ENCODE peak calls at places on chromosomes 1 and 21, in five cellular contexts. One of them, this sample, is unnamed.

GRCh38 chr1:25698252-25698651 is 81.7 kb downstream of the MAN1C1 start:
- DNase-seq in OCI-LY7: no peak
- DNase-seq in Calu3: no peak
- DNase-seq in AG09309: no peak
- DNase-seq in heart right ventricle: no peak
- DNase-seq in this sample: no peak

GRCh38 chr1:80929868-80930508 is 870.7 kb upstream of the ADGRL2 start:
- DNase-seq in OCI-LY7: no peak
- DNase-seq in Calu3: no peak
- DNase-seq in AG09309: no peak
- DNase-seq in heart right ventricle: no peak
- DNase-seq in this sample: no peak

GRCh38 chr1:72705921-72706320 is 423.6 kb upstream of the NEGR1 start:
- DNase-seq in OCI-LY7: no peak
- DNase-seq in Calu3: no peak
- DNase-seq in AG09309: no peak
- DNase-seq in heart right ventricle: no peak
- DNase-seq in this sample: no peak

GRCh38 chr1:9230869-9231533 is 3.6 kb upstream of the H6PD start:
- DNase-seq in OCI-LY7: no peak
- DNase-seq in Calu3: no peak
- DNase-seq in AG09309: no peak
- DNase-seq in heart right ventricle: no peak
- DNase-seq in this sample: no peak

GRCh38 chr1:160099716-160100375 is 1.4 kb upstream of the IGSF8 start:
- DNase-seq in OCI-LY7: no peak
- DNase-seq in Calu3: no peak
- DNase-seq in AG09309: no peak
- DNase-seq in heart right ventricle: no peak
- DNase-seq in this sample: no peak

GRCh38 chr1:198919667-198920398 is 281.0 kb downstream of the PTPRC start:
- DNase-seq in OCI-LY7: no peak
- DNase-seq in Calu3: no peak
- DNase-seq in AG09309: no peak
- DNase-seq in heart right ventricle: no peak
- DNase-seq in this sample: no peak

GRCh38 chr1:234978397-234979291 is 150.0 kb downstream of the TOMM20 start:
- DNase-seq in OCI-LY7: peak
- DNase-seq in Calu3: no peak
- DNase-seq in AG09309: no peak
- DNase-seq in heart right ventricle: no peak
- DNase-seq in this sample: no peak

GRCh38 chr1:115179397-115179835 is 90.1 kb upstream of the TSPAN2 start:
- DNase-seq in OCI-LY7: no peak
- DNase-seq in Calu3: peak
- DNase-seq in AG09309: peak
- DNase-seq in heart right ventricle: peak
- DNase-seq in this sample: no peak

GRCh38 chr21:42750737-42751530 is 97.5 kb downstream of the PDE9A start:
- DNase-seq in OCI-LY7: no peak
- DNase-seq in Calu3: no peak
- DNase-seq in AG09309: no peak
- DNase-seq in heart right ventricle: no peak
- DNase-seq in this sample: no peak

GRCh38 chr1:76074321-76075187 is at the start of gene ST6GALNAC3:
- DNase-seq in OCI-LY7: no peak
- DNase-seq in Calu3: peak
- DNase-seq in AG09309: no peak
- DNase-seq in heart right ventricle: peak
- DNase-seq in this sample: peak

GRCh38 chr1:56080123-56080522 is 499.2 kb downstream of the PLPP3 start:
- DNase-seq in OCI-LY7: no peak
- DNase-seq in Calu3: no peak
- DNase-seq in AG09309: no peak
- DNase-seq in heart right ventricle: no peak
- DNase-seq in this sample: no peak

GRCh38 chr1:90959352-90960206 is 62.3 kb downstream of the ZNF644 start:
- DNase-seq in OCI-LY7: no peak
- DNase-seq in Calu3: no peak
- DNase-seq in AG09309: peak
- DNase-seq in heart right ventricle: no peak
- DNase-seq in this sample: no peak

GRCh38 chr1:184299076-184299790 is 87.6 kb upstream of the C1orf21 start:
- DNase-seq in OCI-LY7: no peak
- DNase-seq in Calu3: no peak
- DNase-seq in AG09309: peak
- DNase-seq in heart right ventricle: no peak
- DNase-seq in this sample: no peak

GRCh38 chr1:53077599-53077965 is 15.6 kb downstream of the PODN start:
- DNase-seq in OCI-LY7: no peak
- DNase-seq in Calu3: no peak
- DNase-seq in AG09309: no peak
- DNase-seq in heart right ventricle: peak
- DNase-seq in this sample: no peak

GRCh38 chr21:44299458-44300261 is at the start of gene PFKL:
- DNase-seq in OCI-LY7: peak
- DNase-seq in Calu3: peak
- DNase-seq in AG09309: no peak
- DNase-seq in heart right ventricle: peak
- DNase-seq in this sample: peak

GRCh38 chr1:241608379-241609033 is 31.7 kb downstream of the CHML start:
- DNase-seq in OCI-LY7: no peak
- DNase-seq in Calu3: no peak
- DNase-seq in AG09309: peak
- DNase-seq in heart right ventricle: no peak
- DNase-seq in this sample: no peak

GRCh38 chr1:12479311-12479710 is 138.7 kb downstream of the DHRS3 start:
- DNase-seq in OCI-LY7: no peak
- DNase-seq in Calu3: no peak
- DNase-seq in AG09309: no peak
- DNase-seq in heart right ventricle: no peak
- DNase-seq in this sample: no peak

GRCh38 chr1:32104127-32104526 is 3.7 kb upstream of the KPNA6 start:
- DNase-seq in OCI-LY7: no peak
- DNase-seq in Calu3: no peak
- DNase-seq in AG09309: no peak
- DNase-seq in heart right ventricle: no peak
- DNase-seq in this sample: no peak

GRCh38 chr1:208206092-208206698 is 38.0 kb downstream of the PLXNA2 start:
- DNase-seq in OCI-LY7: no peak
- DNase-seq in Calu3: no peak
- DNase-seq in AG09309: no peak
- DNase-seq in heart right ventricle: no peak
- DNase-seq in this sample: no peak

GRCh38 chr1:29549001-29549400 is 312.7 kb downstream of the PTPRU start:
- DNase-seq in OCI-LY7: no peak
- DNase-seq in Calu3: no peak
- DNase-seq in AG09309: no peak
- DNase-seq in heart right ventricle: no peak
- DNase-seq in this sample: no peak

GRCh38 chr21:32813265-32813903 is 41.8 kb upstream of the PAXBP1 start:
- DNase-seq in OCI-LY7: peak
- DNase-seq in Calu3: no peak
- DNase-seq in AG09309: no peak
- DNase-seq in heart right ventricle: no peak
- DNase-seq in this sample: peak

GRCh38 chr1:31765516-31765915 is 1.4 kb upstream of the ADGRB2 start:
- DNase-seq in OCI-LY7: no peak
- DNase-seq in Calu3: no peak
- DNase-seq in AG09309: no peak
- DNase-seq in heart right ventricle: no peak
- DNase-seq in this sample: no peak

GRCh38 chr1:156086256-156086662 is 4.0 kb upstream of the MEX3A start:
- DNase-seq in OCI-LY7: no peak
- DNase-seq in Calu3: peak
- DNase-seq in AG09309: no peak
- DNase-seq in heart right ventricle: no peak
- DNase-seq in this sample: no peak
- TF ChIP-seq CTCF in OCI-LY7: no peak
- TF ChIP-seq CTCF in Calu3: no peak
- TF ChIP-seq CTCF in AG09309: no peak
- TF ChIP-seq CTCF in heart right ventricle: no peak
- TF ChIP-seq CTCF in this sample: no peak

GRCh38 chr1:117284408-117285215 is 73.9 kb upstream of the VTCN1 start:
- DNase-seq in OCI-LY7: peak
- DNase-seq in Calu3: peak
- DNase-seq in AG09309: peak
- DNase-seq in heart right ventricle: no peak
- DNase-seq in this sample: peak
- TF ChIP-seq CTCF in OCI-LY7: peak
- TF ChIP-seq CTCF in Calu3: peak
- TF ChIP-seq CTCF in AG09309: peak
- TF ChIP-seq CTCF in heart right ventricle: peak
- TF ChIP-seq CTCF in this sample: no peak

GRCh38 chr1:28036431-28036830 is 52.0 kb downstream of the EYA3 start:
- DNase-seq in OCI-LY7: peak
- DNase-seq in Calu3: no peak
- DNase-seq in AG09309: no peak
- DNase-seq in heart right ventricle: no peak
- DNase-seq in this sample: no peak
- TF ChIP-seq CTCF in OCI-LY7: peak
- TF ChIP-seq CTCF in Calu3: no peak
- TF ChIP-seq CTCF in AG09309: no peak
- TF ChIP-seq CTCF in heart right ventricle: no peak
- TF ChIP-seq CTCF in this sample: no peak

GRCh38 chr1:154716614-154717372 is 108.8 kb upstream of the ADAR start:
- DNase-seq in OCI-LY7: no peak
- DNase-seq in Calu3: no peak
- DNase-seq in AG09309: no peak
- DNase-seq in heart right ventricle: no peak
- DNase-seq in this sample: no peak
- TF ChIP-seq CTCF in OCI-LY7: no peak
- TF ChIP-seq CTCF in Calu3: no peak
- TF ChIP-seq CTCF in AG09309: no peak
- TF ChIP-seq CTCF in heart right ventricle: no peak
- TF ChIP-seq CTCF in this sample: no peak

This sample was measured in endothelial cell.